ENCODE peak calls at places on chromosomes 2 and 18, in four cellular contexts. S is CD8-positive, alpha-beta memory T cell; O is PC-9; H is hepatocyte. D is an unnamed sample. For H3K4me1, the result is how much of the 10 kb centered on the place peaks cover.

GRCh38 chr2:219525533-219526232 is 11.4 kb downstream of the ASIC4 start:
- DNase-seq in O (no peak), S (no peak), H (peak), D (no peak)

GRCh38 chr2:149473538-149473937 is 114.0 kb downstream of the MMADHC start:
- DNase-seq in O (no peak), S (no peak), H (no peak), D (no peak)

GRCh38 chr2:28355521-28356094 is 37.0 kb upstream of the FOSL2 start:
- DNase-seq in S (no peak), O (no peak), H (peak), D (no peak)

GRCh38 chr2:102726128-102727087 is 35.4 kb upstream of the TMEM182 start:
- DNase-seq in O (no peak), S (no peak), H (no peak), D (no peak)

GRCh38 chr2:161101406-161101805 is 58.8 kb upstream of the TANK start:
- DNase-seq in O (no peak), H (no peak), S (no peak), D (no peak)

GRCh38 chr2:112836695-112837117 is at the start of gene IL1B:
- DNase-seq in S (no peak), H (peak), O (peak), D (no peak)

GRCh38 chr2:166593403-166593802 is 99.4 kb upstream of the SCN7A start:
- DNase-seq in S (no peak), H (no peak), O (no peak), D (no peak)

GRCh38 chr18:54774971-54775665 is 53.2 kb upstream of the RAB27B start:
- DNase-seq in H (no peak), S (no peak), O (no peak), D (no peak)

GRCh38 chr2:28359222-28360065 is 33.2 kb upstream of the FOSL2 start:
- DNase-seq in O (peak), H (peak), S (peak), D (peak)

GRCh38 chr2:63009490-63009889 is 41.1 kb upstream of the OTX1 start:
- DNase-seq in S (no peak), O (no peak), H (no peak), D (no peak)

GRCh38 chr2:71466301-71467179 is 13.2 kb downstream of the DYSF start:
- DNase-seq in H (peak), S (no peak), O (peak), D (no peak)

GRCh38 chr18:13725566-13726227 is 661 bp downstream of the FAM210A start:
- DNase-seq in S (no peak), H (peak), O (peak), D (peak)

GRCh38 chr18:32301976-32302743 is 112.3 kb downstream of the MEP1B start:
- DNase-seq in O (peak), S (no peak), H (peak), D (no peak)

GRCh38 chr18:49621301-49621700 is 59.4 kb downstream of the LIPG start:
- DNase-seq in H (no peak), O (no peak), S (no peak), D (no peak)

GRCh38 chr2:190280565-190281330 is 38.9 kb downstream of the HIBCH start:
- DNase-seq in S (no peak), H (no peak), O (no peak), D (no peak)

GRCh38 chr2:30412392-30413321 is 34.4 kb upstream of the LCLAT1 start:
- DNase-seq in O (no peak), H (peak), S (no peak), D (peak)

GRCh38 chr18:44681611-44682010 is 923 bp downstream of the SETBP1 start:
- DNase-seq in O (no peak), S (no peak), H (no peak), D (no peak)
- H3K4me1 ChIP-seq in O (under half), S (under half), H (under half), D (under half)

DNA sequence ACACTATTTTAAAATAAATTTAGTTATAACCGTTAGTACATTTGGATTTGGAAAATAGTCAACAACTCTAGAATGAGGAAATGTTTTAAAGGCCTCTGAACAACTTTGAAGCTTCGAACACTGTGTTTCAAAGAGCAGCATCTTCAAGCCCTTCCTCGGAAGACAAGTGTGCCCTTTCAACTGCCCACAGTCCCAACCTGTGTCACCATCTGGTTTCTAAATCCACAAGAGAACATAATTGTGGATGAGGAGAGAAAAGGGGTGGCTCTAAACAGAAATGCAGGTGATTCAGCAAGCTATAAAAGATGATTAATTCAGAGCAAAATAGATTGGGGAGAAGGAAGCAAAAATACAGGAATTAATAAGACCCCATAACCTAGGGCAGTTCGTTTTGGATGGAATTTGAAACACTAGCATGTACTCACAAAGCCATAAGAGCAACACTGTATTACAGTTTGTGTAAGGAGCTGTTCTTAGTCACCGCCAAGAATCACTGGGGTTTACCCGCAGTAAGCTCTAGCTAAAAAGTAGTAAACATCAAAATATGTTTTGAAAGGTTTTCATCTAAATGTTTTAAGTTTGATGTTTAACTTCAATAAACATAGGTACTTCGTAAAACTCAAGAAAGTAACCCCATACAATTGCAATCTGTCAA is 160.7 kb downstream of the EIPR1 start:
- DNase-seq in O (no peak), H (no peak), S (no peak), D (no peak)
- H3K4me3 ChIP-seq in O (no peak), H (no peak), S (no peak), D (no peak)

DNA sequence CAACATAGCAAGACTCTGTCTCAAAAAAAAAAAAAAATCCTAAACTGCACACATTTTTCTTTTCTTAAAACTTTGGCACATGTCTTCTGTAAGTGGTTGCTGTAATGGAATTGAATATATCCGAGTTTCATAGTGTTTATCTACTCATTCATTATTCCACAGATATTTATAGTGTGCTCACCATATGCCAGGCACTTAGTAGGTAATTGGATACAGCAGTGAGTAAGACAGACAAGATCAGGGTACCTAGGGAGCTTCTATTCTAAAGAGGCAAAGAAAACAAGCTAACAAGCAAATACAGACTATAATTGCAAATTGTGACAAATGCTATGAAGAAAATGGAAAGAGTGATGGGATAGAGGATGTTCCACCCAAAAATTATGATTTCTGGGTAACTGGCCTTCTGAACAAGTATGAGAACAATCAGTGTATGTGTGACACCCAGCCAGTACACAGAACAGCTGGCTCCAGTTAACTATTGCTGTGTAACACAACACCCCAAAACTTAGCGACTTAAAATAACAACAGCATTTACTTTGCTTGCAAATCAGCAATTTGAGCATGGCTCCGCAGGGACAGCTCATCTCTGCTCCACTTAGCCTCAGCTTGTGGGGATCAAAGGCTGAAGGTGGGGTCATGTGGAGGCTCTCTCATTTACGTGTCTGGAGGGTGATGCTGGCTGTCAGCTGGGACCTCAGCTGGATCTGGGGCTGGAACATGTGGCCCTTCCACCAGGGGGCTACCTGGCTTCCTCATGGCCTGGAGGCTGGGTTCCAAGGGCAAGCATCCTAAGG is 224.9 kb downstream of the INSIG2 start:
- DNase-seq in S (no peak), H (no peak), O (no peak), D (no peak)
- H3K4me1 ChIP-seq in S (under half), H (under half), O (under half), D (under half)

GRCh38 chr18:78407456-78407823 is 572.2 kb upstream of the SALL3 start:
- DNase-seq in S (no peak), O (no peak), H (no peak), D (peak)
- H3K4me3 ChIP-seq in S (no peak), O (no peak), H (no peak), D (no peak)

GRCh38 chr2:152486737-152487063 is 151.7 kb downstream of the FMNL2 start:
- DNase-seq in H (no peak), S (no peak), O (no peak), D (no peak)
- H3K4me1 ChIP-seq in H (half or more), S (under half), O (under half), D (under half)

GRCh38 chr2:20543579-20543887 is 96.7 kb downstream of the RHOB start:
- DNase-seq in S (no peak), O (no peak), H (no peak), D (no peak)
- H3K4me3 ChIP-seq in S (no peak), O (no peak), H (no peak), D (no peak)

DNA sequence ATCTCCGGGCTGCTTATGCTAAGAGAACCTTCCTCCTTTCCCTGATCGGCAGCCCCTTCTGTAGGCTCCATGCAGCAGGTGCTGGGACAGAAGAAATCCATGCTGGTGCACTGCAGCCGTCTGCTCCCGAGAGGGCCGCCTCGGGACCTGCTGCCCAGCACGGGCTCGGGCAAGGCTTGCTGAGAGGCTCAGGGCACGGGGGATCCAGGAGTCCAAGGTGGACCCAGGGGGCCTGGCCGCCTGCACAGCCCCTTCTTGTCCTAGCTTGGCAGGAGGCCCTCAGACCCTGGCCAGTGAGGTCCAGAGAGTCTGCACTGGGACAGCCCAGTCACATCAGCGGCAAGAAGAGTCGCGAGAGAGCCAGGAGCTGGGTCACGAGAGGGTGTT is 13.3 kb upstream of the DUSP2 start:
- DNase-seq in H (no peak), O (no peak), S (no peak), D (no peak)
- H3K4me1 ChIP-seq in H (under half), O (under half), S (half or more), D (under half)

DNA sequence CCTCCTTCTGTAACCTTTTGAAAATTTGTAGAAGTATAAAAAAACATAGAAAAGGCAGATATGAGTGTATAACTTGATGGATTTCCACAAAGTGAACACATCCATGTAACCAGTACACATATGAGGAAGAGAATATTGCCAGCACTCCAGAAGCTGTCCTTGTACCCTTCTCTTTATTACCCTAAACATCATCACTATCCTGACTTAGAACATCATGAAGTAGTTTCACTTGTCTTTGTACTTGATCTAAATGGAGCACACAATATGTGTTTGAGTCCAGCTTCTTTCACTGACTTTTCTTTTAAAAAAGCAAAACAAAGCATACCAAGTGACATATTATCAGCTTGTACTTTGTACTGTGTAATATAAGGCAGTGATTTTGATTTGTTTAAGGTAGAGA is 154.0 kb downstream of the PHLPP1 start:
- DNase-seq in O (no peak), S (no peak), H (no peak), D (no peak)
- H3K4me3 ChIP-seq in O (no peak), S (peak), H (no peak), D (no peak)

GRCh38 chr2:237765875-237766274 is 32.7 kb upstream of the RBM44 start:
- DNase-seq in S (no peak), O (no peak), H (no peak), D (no peak)
- H3K4me1 ChIP-seq in S (under half), O (under half), H (under half), D (under half)

D was measured in mucosa of descending colon.